ENCODE peak calls at places on chromosome 20, in nine cellular contexts. G is brain microvascular endothelial cell, F is tibial nerve, U is Panc1, C is fibroblast of lung, T is stomach, B is tibial artery, D is psoas muscle, J is coronary artery. Y is an unnamed sample.

GRCh38 chr20:53599378-53599777 is 5.7 kb upstream of the ZNF217 start:
- DNase-seq in D (no peak), F (no peak), T (peak; percentile 21), B (peak; percentile 27), U (no peak), J (no peak), G (no peak), C (no peak), Y (no peak)

GRCh38 chr20:58715709-58716475 is 23.3 kb downstream of the NPEPL1 start:
- DNase-seq in F (no peak), T (peak; percentile 24), D (peak; percentile 29), B (peak; percentile 60), C (no peak), U (no peak), J (peak; percentile 60), G (no peak), Y (no peak)

GRCh38 chr20:59598625-59599310 is 5.6 kb upstream of the PHACTR3 start:
- DNase-seq in J (no peak), D (no peak), F (no peak), T (peak; percentile 29), U (peak; percentile 22), B (no peak), C (no peak), G (no peak), Y (no peak)

GRCh38 chr20:3994125-3994524 is 21.2 kb downstream of the RNF24 start:
- DNase-seq in F (no peak), G (no peak), B (no peak), D (no peak), T (no peak), J (no peak), U (no peak), C (no peak), Y (no peak)

GRCh38 chr20:3543901-3544507 is 73.2 kb downstream of the ATRN start:
- DNase-seq in B (no peak), U (no peak), F (no peak), C (peak; percentile 98), D (no peak), T (no peak), J (no peak), G (peak; percentile 27), Y (no peak)

GRCh38 chr20:48298851-48299484 is 513.7 kb upstream of the SULF2 start:
- DNase-seq in C (peak; percentile 90), J (no peak), T (no peak), G (peak; percentile 96), F (no peak), U (peak; percentile 22), D (no peak), B (no peak), Y (peak; percentile 43)

GRCh38 chr20:32474009-32474716 is 111.0 kb downstream of the NOL4L start:
- DNase-seq in B (no peak), J (no peak), C (no peak), F (no peak), G (no peak), T (no peak), D (no peak), U (no peak), Y (peak; percentile 52)

GRCh38 chr20:46400828-46401477 is 5.5 kb downstream of the ELMO2 start:
- DNase-seq in C (peak; percentile 48), B (no peak), U (no peak), T (no peak), F (no peak), G (no peak), D (no peak), J (no peak), Y (no peak)

GRCh38 chr20:17872434-17872833 is 96.2 kb downstream of the SNX5 start:
- DNase-seq in G (no peak), D (no peak), C (no peak), J (no peak), B (peak; percentile 43), F (no peak), U (no peak), T (no peak), Y (no peak)

GRCh38 chr20:17875106-17875980 is 93.3 kb downstream of the SNX5 start:
- DNase-seq in T (peak; percentile 96), B (peak; percentile 86), G (no peak), J (no peak), U (no peak), F (peak; percentile 81), C (peak; percentile 83), D (peak; percentile 80), Y (peak; percentile 90)

GRCh38 chr20:17874271-17875105 is 94.1 kb downstream of the SNX5 start:
- DNase-seq in T (no peak), J (no peak), U (no peak), C (no peak), F (no peak), G (no peak), D (no peak), B (no peak), Y (no peak)

GRCh38 chr20:17872920-17873319 is 95.7 kb downstream of the SNX5 start:
- DNase-seq in U (no peak), F (no peak), T (no peak), G (no peak), C (no peak), J (no peak), B (peak; percentile 52), D (no peak), Y (no peak)

DNA sequence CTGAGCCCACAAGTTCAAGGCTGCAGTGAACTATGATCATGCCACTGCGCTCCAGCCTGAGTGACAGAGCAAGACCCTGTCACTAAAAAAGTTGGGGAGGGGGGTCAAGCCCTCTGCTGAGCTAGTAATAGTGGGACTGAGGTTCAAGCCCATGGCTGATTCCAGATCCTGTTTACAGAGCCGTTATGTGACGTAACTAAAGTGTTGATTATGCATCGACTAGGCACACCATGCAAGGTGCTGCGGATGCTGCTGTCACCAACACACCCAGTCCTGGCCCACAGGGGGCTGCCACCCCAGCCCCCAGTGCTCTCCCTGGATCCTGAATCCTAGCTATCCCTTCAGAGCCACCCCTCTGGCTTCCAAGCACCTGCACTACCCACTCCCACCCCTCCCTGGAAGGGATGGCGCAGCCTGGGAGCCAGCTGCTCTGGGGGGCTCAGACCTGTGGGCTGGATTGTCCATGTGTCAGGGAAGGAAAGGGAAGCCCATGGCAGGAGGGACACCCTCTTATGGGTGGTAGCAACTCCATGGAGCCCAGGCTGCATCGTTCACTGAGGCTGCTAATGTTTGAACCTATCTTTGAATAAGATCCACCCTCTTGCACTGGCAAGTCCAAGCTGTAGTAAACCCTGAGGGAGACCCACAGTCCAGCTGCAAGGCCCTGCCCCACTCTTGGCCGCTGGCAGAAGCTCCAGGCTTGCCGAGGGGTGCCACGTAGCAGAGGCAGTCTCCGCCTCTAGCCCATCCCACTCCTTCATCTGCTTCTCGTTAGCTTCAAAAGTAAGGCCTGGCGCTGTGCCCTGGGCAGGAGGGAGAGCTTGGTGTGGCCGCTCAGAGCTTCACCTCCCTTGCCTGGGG is 95.0 kb downstream of the SNX5 start:
- DNase-seq in B (peak; percentile 91), J (peak; percentile 84), U (no peak), C (peak; percentile 95), T (peak; percentile 94), D (peak; percentile 91), G (peak; percentile 83), F (peak; percentile 92), Y (peak; percentile 95)
- H3K27ac ChIP-seq in B (peak overlapping the region; percentile 38), J (peak overlapping the region; percentile 68), U (no peak overlapping the region), C (peak overlapping the region; percentile 70), T (peak overlapping the region; percentile 85), D (no peak overlapping the region), G (peak overlapping the region; percentile 29), F (peak overlapping the region; percentile 41), Y (peak overlapping the region; percentile 79)

GRCh38 chr20:325043-325888 is at the start of gene SOX12:
- DNase-seq in J (peak; percentile 98), B (peak; percentile 99), F (peak; percentile 95), D (peak; percentile 97), G (peak; percentile 87), C (peak; percentile 89), T (peak; percentile 99), U (no peak), Y (peak; percentile 97)

GRCh38 chr20:327041-327945 is 1.9 kb downstream of the SOX12 start:
- DNase-seq in B (peak; percentile 92), D (peak; percentile 81), T (peak; percentile 84), U (no peak), G (peak; percentile 74), F (peak; percentile 70), C (peak; percentile 92), J (peak; percentile 87), Y (peak; percentile 91)

GRCh38 chr20:327946-328563 is 2.7 kb downstream of the SOX12 start:
- DNase-seq in D (no peak), J (no peak), G (no peak), F (no peak), T (no peak), U (no peak), B (no peak), C (no peak), Y (no peak)

GRCh38 chr20:325889-326644 is 715 bp downstream of the SOX12 start:
- DNase-seq in G (peak; percentile 58), U (no peak), F (no peak), D (peak; percentile 78), T (peak; percentile 60), J (peak; percentile 86), C (peak; percentile 69), B (peak; percentile 86), Y (peak; percentile 72)

GRCh38 chr20:326645-327031 is 1.3 kb downstream of the SOX12 start:
- DNase-seq in D (peak; percentile 69), F (no peak), C (no peak), J (peak; percentile 76), G (no peak), B (no peak), T (peak; percentile 31), U (no peak), Y (no peak)
- TF ChIP-seq CTCF in D (no peak), F (no peak), C (no peak), J (no peak), G (no peak), B (no peak), T (no peak), U (no peak), Y (no peak)

DNA sequence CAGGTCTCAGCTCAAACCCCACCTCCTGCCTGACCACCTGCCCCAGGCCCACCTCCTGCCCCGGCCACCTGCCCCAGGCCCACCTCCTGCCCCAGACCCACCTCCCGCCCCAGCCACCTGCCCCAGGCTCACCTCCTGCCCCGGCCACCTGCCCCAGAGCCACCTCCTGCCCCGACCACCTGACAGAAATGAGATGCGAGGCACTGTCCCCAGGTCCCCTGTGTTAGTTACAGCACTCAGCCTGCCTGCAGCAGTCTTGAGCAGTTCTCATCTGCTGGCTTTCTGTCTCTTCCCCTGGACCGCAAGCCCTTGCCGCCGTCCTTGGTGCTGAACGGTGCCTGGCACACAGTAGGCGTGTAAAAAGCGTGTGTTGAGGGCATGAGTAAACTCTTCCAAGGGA is 79.5 kb downstream of the CDH4 start:
- DNase-seq in G (no peak), D (no peak), T (no peak), C (no peak), F (no peak), J (no peak), U (no peak), B (no peak), Y (no peak)
- H3K27ac ChIP-seq in G (no peak overlapping the region), D (no peak overlapping the region), T (no peak overlapping the region), C (no peak overlapping the region), F (no peak overlapping the region), J (no peak overlapping the region), U (no peak overlapping the region), B (no peak overlapping the region), Y (no peak overlapping the region)

GRCh38 chr20:44389871-44390270 is 34.4 kb downstream of the HNF4A start:
- DNase-seq in G (no peak), F (no peak), D (no peak), U (no peak), J (no peak), T (no peak), B (no peak), C (no peak), Y (no peak)

GRCh38 chr20:44382641-44383040 is 27.1 kb downstream of the HNF4A start:
- DNase-seq in F (no peak), C (no peak), T (no peak), J (no peak), B (no peak), D (no peak), U (no peak), G (no peak), Y (no peak)

GRCh38 chr20:44388466-44389023 is 33.0 kb downstream of the HNF4A start:
- DNase-seq in B (peak; percentile 76), C (peak; percentile 65), U (peak; percentile 62), T (peak; percentile 59), F (peak; percentile 75), G (peak; percentile 59), D (peak; percentile 85), J (no peak), Y (peak; percentile 23)

GRCh38 chr20:44390280-44390679 is 34.8 kb downstream of the HNF4A start:
- DNase-seq in B (no peak), G (no peak), J (no peak), D (no peak), C (no peak), T (no peak), F (no peak), U (no peak), Y (no peak)

DNA sequence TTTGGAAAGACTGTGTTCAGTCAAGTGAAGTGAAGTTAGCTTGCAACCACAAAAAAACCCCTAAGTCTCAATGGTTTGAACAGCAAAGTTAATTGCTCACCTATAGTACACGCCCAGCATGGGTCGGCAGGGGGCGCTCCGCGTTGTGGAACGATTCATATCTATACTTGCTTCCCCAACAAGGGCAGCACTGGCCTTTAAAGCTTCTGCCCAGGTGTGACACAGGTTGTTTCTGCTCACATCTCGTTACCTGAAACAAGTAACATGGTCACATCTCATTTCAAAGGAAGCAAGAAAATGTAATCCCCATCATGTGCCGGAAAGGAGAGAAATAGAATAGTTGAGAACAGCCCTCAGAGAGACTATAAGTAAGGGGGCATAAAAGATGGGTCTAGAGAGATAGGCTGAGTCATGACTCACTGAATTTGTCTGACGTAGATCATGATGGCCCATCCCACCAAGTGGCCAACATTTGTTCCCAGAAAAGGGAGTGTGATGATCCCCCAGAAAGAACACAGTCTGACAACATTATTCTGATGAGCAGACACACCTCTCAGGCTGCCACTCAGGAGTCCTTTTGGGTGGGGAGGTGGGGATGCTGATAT is 29.0 kb downstream of the HNF4A start:
- DNase-seq in B (peak; percentile 83), J (no peak), F (peak; percentile 94), U (peak; percentile 39), T (peak; percentile 87), G (peak; percentile 56), D (peak; percentile 85), C (peak; percentile 39), Y (peak; percentile 69)
- TF ChIP-seq CTCF in B (peak; percentile 73), J (peak; percentile 43), F (peak; percentile 72), U (peak; percentile 96), T (peak; percentile 74), G (peak; percentile 98), D (peak; percentile 77), C (peak; percentile 87), Y (peak; percentile 70)

Y was measured in uterus.